ENCODE peak calls at places on chromosomes 2 and 18, in seven cellular contexts. One of them, this sample, is unnamed.

GRCh38 chr18:10481831-10482230 is 27.4 kb downstream of the APCDD1 start:
- DNase-seq in kidney epithelial cell: no peak
- DNase-seq in psoas muscle: no peak
- DNase-seq in cardiac fibroblast: no peak
- DNase-seq in lung: no peak
- DNase-seq in astrocyte of the spinal cord: no peak
- DNase-seq in epithelial cell of esophagus: no peak
- DNase-seq in this sample: no peak

GRCh38 chr2:30758315-30758714 is 48.9 kb downstream of the CAPN13 start:
- DNase-seq in epithelial cell of esophagus: no peak
- DNase-seq in kidney epithelial cell: no peak
- DNase-seq in cardiac fibroblast: no peak
- DNase-seq in psoas muscle: no peak
- DNase-seq in astrocyte of the spinal cord: no peak
- DNase-seq in lung: no peak
- DNase-seq in this sample: no peak

GRCh38 chr18:31486165-31486564 is 11.8 kb upstream of the DSG2 start:
- DNase-seq in psoas muscle: no peak
- DNase-seq in kidney epithelial cell: no peak
- DNase-seq in astrocyte of the spinal cord: no peak
- DNase-seq in lung: no peak
- DNase-seq in cardiac fibroblast: peak; percentile 32
- DNase-seq in epithelial cell of esophagus: peak; percentile 86
- DNase-seq in this sample: no peak

GRCh38 chr2:64865073-64865830 is 123.9 kb upstream of the SLC1A4 start:
- DNase-seq in astrocyte of the spinal cord: peak; percentile 51
- DNase-seq in cardiac fibroblast: peak; percentile 80
- DNase-seq in psoas muscle: peak; percentile 79
- DNase-seq in epithelial cell of esophagus: peak; percentile 76
- DNase-seq in lung: peak; percentile 60
- DNase-seq in kidney epithelial cell: no peak
- DNase-seq in this sample: peak; percentile 35

GRCh38 chr2:100391735-100392515 is 25.5 kb downstream of the CHST10 start:
- DNase-seq in cardiac fibroblast: no peak
- DNase-seq in lung: no peak
- DNase-seq in epithelial cell of esophagus: no peak
- DNase-seq in astrocyte of the spinal cord: no peak
- DNase-seq in psoas muscle: no peak
- DNase-seq in kidney epithelial cell: no peak
- DNase-seq in this sample: no peak

GRCh38 chr18:42574871-42575270 is 540.6 kb downstream of the RIT2 start:
- DNase-seq in astrocyte of the spinal cord: no peak
- DNase-seq in epithelial cell of esophagus: no peak
- DNase-seq in lung: no peak
- DNase-seq in kidney epithelial cell: no peak
- DNase-seq in psoas muscle: no peak
- DNase-seq in cardiac fibroblast: no peak
- DNase-seq in this sample: no peak

GRCh38 chr2:172806426-172807008 is 70.9 kb downstream of the RAPGEF4 start:
- DNase-seq in astrocyte of the spinal cord: peak; percentile 74
- DNase-seq in cardiac fibroblast: peak; percentile 79
- DNase-seq in epithelial cell of esophagus: peak; percentile 56
- DNase-seq in psoas muscle: no peak
- DNase-seq in lung: no peak
- DNase-seq in kidney epithelial cell: no peak
- DNase-seq in this sample: peak; percentile 77

GRCh38 chr2:120861576-120862191 is 126.0 kb downstream of the GLI2 start:
- DNase-seq in lung: no peak
- DNase-seq in astrocyte of the spinal cord: peak; percentile 56
- DNase-seq in cardiac fibroblast: no peak
- DNase-seq in psoas muscle: peak; percentile 6
- DNase-seq in epithelial cell of esophagus: no peak
- DNase-seq in kidney epithelial cell: no peak
- DNase-seq in this sample: peak; percentile 30

GRCh38 chr2:154067124-154067523 is 195.4 kb downstream of the GALNT13 start:
- DNase-seq in psoas muscle: no peak
- DNase-seq in epithelial cell of esophagus: no peak
- DNase-seq in lung: no peak
- DNase-seq in kidney epithelial cell: no peak
- DNase-seq in astrocyte of the spinal cord: no peak
- DNase-seq in cardiac fibroblast: no peak
- DNase-seq in this sample: no peak

GRCh38 chr18:48547456-48548403 is 8.9 kb downstream of the CTIF start:
- DNase-seq in epithelial cell of esophagus: peak; percentile 96
- DNase-seq in kidney epithelial cell: peak; percentile 83
- DNase-seq in astrocyte of the spinal cord: peak; percentile 77
- DNase-seq in psoas muscle: no peak
- DNase-seq in lung: no peak
- DNase-seq in cardiac fibroblast: peak; percentile 65
- DNase-seq in this sample: peak; percentile 83

GRCh38 chr2:120736955-120737801 is 1.5 kb downstream of the GLI2 start:
- DNase-seq in cardiac fibroblast: peak; percentile 92
- DNase-seq in epithelial cell of esophagus: peak; percentile 28
- DNase-seq in psoas muscle: peak; percentile 64
- DNase-seq in lung: peak; percentile 30
- DNase-seq in astrocyte of the spinal cord: peak; percentile 89
- DNase-seq in kidney epithelial cell: no peak
- DNase-seq in this sample: peak; percentile 87

GRCh38 chr2:240687045-240687740 is 4.5 kb upstream of the AQP12A start:
- DNase-seq in cardiac fibroblast: no peak
- DNase-seq in lung: no peak
- DNase-seq in astrocyte of the spinal cord: no peak
- DNase-seq in epithelial cell of esophagus: no peak
- DNase-seq in kidney epithelial cell: no peak
- DNase-seq in psoas muscle: no peak
- DNase-seq in this sample: no peak

GRCh38 chr2:70552501-70553333 is 909 bp downstream of the TGFA start:
- DNase-seq in kidney epithelial cell: no peak
- DNase-seq in epithelial cell of esophagus: peak; percentile 71
- DNase-seq in psoas muscle: no peak
- DNase-seq in astrocyte of the spinal cord: no peak
- DNase-seq in lung: no peak
- DNase-seq in cardiac fibroblast: no peak
- DNase-seq in this sample: no peak

GRCh38 chr18:9810994-9811393 is 74.8 kb upstream of the TXNDC2 start:
- DNase-seq in lung: no peak
- DNase-seq in cardiac fibroblast: no peak
- DNase-seq in epithelial cell of esophagus: no peak
- DNase-seq in astrocyte of the spinal cord: no peak
- DNase-seq in psoas muscle: peak; percentile 67
- DNase-seq in kidney epithelial cell: no peak
- DNase-seq in this sample: no peak

GRCh38 chr18:77777126-77777525 is 527.5 kb downstream of the GALR1 start:
- DNase-seq in astrocyte of the spinal cord: no peak
- DNase-seq in kidney epithelial cell: no peak
- DNase-seq in lung: no peak
- DNase-seq in psoas muscle: no peak
- DNase-seq in epithelial cell of esophagus: no peak
- DNase-seq in cardiac fibroblast: no peak
- DNase-seq in this sample: no peak

GRCh38 chr2:145743016-145743415 is 1223.1 kb upstream of the ZEB2 start:
- DNase-seq in kidney epithelial cell: no peak
- DNase-seq in lung: no peak
- DNase-seq in epithelial cell of esophagus: no peak
- DNase-seq in psoas muscle: no peak
- DNase-seq in astrocyte of the spinal cord: no peak
- DNase-seq in cardiac fibroblast: no peak
- DNase-seq in this sample: no peak

GRCh38 chr2:120878970-120879369 is 143.3 kb downstream of the GLI2 start:
- DNase-seq in cardiac fibroblast: peak; percentile 50
- DNase-seq in kidney epithelial cell: no peak
- DNase-seq in lung: no peak
- DNase-seq in epithelial cell of esophagus: no peak
- DNase-seq in psoas muscle: peak; percentile 50
- DNase-seq in astrocyte of the spinal cord: no peak
- DNase-seq in this sample: no peak

GRCh38 chr2:6444529-6444928 is 421.2 kb downstream of the CMPK2 start:
- DNase-seq in cardiac fibroblast: no peak
- DNase-seq in psoas muscle: no peak
- DNase-seq in epithelial cell of esophagus: no peak
- DNase-seq in kidney epithelial cell: no peak
- DNase-seq in astrocyte of the spinal cord: no peak
- DNase-seq in lung: no peak
- DNase-seq in this sample: no peak

GRCh38 chr2:73103018-73103542 is 9.7 kb downstream of the RAB11FIP5 start:
- DNase-seq in lung: no peak
- DNase-seq in epithelial cell of esophagus: no peak
- DNase-seq in cardiac fibroblast: no peak
- DNase-seq in kidney epithelial cell: no peak
- DNase-seq in psoas muscle: no peak
- DNase-seq in astrocyte of the spinal cord: no peak
- DNase-seq in this sample: no peak

GRCh38 chr18:46174317-46175039 is 70.3 kb downstream of the HAUS1 start:
- DNase-seq in cardiac fibroblast: peak; percentile 39
- DNase-seq in epithelial cell of esophagus: peak; percentile 67
- DNase-seq in lung: no peak
- DNase-seq in psoas muscle: peak; percentile 85
- DNase-seq in astrocyte of the spinal cord: peak; percentile 41
- DNase-seq in kidney epithelial cell: no peak
- DNase-seq in this sample: peak; percentile 61

GRCh38 chr2:143157001-143157798 is 28.0 kb downstream of the ARHGAP15 start:
- DNase-seq in lung: no peak
- DNase-seq in epithelial cell of esophagus: no peak
- DNase-seq in cardiac fibroblast: no peak
- DNase-seq in kidney epithelial cell: no peak
- DNase-seq in psoas muscle: no peak
- DNase-seq in astrocyte of the spinal cord: no peak
- DNase-seq in this sample: no peak

GRCh38 chr2:143158500-143159262 is 29.5 kb downstream of the ARHGAP15 start:
- DNase-seq in psoas muscle: no peak
- DNase-seq in astrocyte of the spinal cord: no peak
- DNase-seq in epithelial cell of esophagus: no peak
- DNase-seq in lung: no peak
- DNase-seq in cardiac fibroblast: no peak
- DNase-seq in kidney epithelial cell: no peak
- DNase-seq in this sample: no peak

GRCh38 chr2:143161982-143162837 is 33.0 kb downstream of the ARHGAP15 start:
- DNase-seq in astrocyte of the spinal cord: peak; percentile 45
- DNase-seq in cardiac fibroblast: peak; percentile 58
- DNase-seq in epithelial cell of esophagus: peak; percentile 61
- DNase-seq in lung: no peak
- DNase-seq in kidney epithelial cell: peak; percentile 21
- DNase-seq in psoas muscle: no peak
- DNase-seq in this sample: peak; percentile 76

GRCh38 chr2:143160732-143161707 is 31.8 kb downstream of the ARHGAP15 start:
- DNase-seq in lung: no peak
- DNase-seq in epithelial cell of esophagus: no peak
- DNase-seq in cardiac fibroblast: no peak
- DNase-seq in psoas muscle: no peak
- DNase-seq in kidney epithelial cell: no peak
- DNase-seq in astrocyte of the spinal cord: no peak
- DNase-seq in this sample: no peak

GRCh38 chr2:143158098-143158497 is 28.9 kb downstream of the ARHGAP15 start:
- DNase-seq in astrocyte of the spinal cord: no peak
- DNase-seq in epithelial cell of esophagus: no peak
- DNase-seq in cardiac fibroblast: no peak
- DNase-seq in psoas muscle: no peak
- DNase-seq in kidney epithelial cell: no peak
- DNase-seq in lung: no peak
- DNase-seq in this sample: no peak
- H3K4me3 ChIP-seq in astrocyte of the spinal cord: no peak overlapping the region
- H3K4me3 ChIP-seq in epithelial cell of esophagus: no peak overlapping the region
- H3K4me3 ChIP-seq in cardiac fibroblast: no peak overlapping the region
- H3K4me3 ChIP-seq in psoas muscle: no peak overlapping the region
- H3K4me3 ChIP-seq in kidney epithelial cell: no peak overlapping the region
- H3K4me3 ChIP-seq in lung: no peak overlapping the region
- H3K4me3 ChIP-seq in this sample: no peak overlapping the region

DNA sequence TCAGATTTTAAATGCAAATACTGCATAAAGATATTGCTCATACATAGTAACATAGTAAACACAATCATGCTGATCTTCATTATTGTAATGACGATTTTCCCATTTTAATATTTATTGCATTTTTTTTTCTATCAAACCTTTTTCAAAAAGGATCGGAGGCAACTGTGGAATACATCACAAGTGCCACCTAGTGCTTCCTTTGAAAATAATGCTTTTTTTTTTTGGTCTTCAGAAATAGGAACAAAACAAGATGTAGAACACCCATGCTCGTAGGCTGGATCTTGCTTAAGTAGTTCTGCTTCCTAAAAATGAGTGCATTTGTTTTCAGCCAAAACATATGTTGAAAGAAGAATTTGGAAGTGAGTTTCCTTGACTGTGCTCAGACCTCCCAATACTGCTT is 35.7 kb upstream of the GPR155 start:
- DNase-seq in psoas muscle: no peak
- DNase-seq in epithelial cell of esophagus: no peak
- DNase-seq in kidney epithelial cell: no peak
- DNase-seq in astrocyte of the spinal cord: no peak
- DNase-seq in lung: no peak
- DNase-seq in cardiac fibroblast: peak; percentile 25
- DNase-seq in this sample: peak; percentile 44
- TF ChIP-seq CTCF in psoas muscle: peak; percentile 20
- TF ChIP-seq CTCF in epithelial cell of esophagus: peak; percentile 21
- TF ChIP-seq CTCF in kidney epithelial cell: peak; percentile 20
- TF ChIP-seq CTCF in astrocyte of the spinal cord: peak; percentile 11
- TF ChIP-seq CTCF in lung: peak; percentile 3
- TF ChIP-seq CTCF in cardiac fibroblast: peak; percentile 16
- TF ChIP-seq CTCF in this sample: peak; percentile 46

DNA sequence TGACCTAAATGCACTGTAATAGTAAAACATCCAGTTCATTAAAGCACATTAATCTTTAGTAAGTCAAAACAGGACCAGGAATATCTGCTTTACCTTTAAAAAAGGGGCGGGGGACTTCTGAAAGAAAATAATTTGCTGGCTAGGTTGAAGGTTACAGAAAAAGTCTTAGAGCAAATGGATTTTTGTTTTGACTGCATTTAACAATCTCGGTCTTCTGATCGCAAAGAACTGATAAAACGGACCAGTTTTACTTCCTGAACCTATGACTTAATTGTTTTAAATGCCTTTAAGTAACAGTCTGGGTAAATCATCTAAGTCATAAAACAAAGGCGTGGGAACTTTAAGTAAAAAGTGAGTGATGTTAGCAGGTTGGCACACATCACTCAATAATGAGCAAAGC is 783 bp downstream of the BUB1 start:
- DNase-seq in psoas muscle: no peak
- DNase-seq in astrocyte of the spinal cord: no peak
- DNase-seq in kidney epithelial cell: no peak
- DNase-seq in epithelial cell of esophagus: no peak
- DNase-seq in lung: no peak
- DNase-seq in cardiac fibroblast: no peak
- DNase-seq in this sample: no peak
- H3K4me3 ChIP-seq in psoas muscle: no peak overlapping the region
- H3K4me3 ChIP-seq in astrocyte of the spinal cord: peak overlapping the region; percentile 88
- H3K4me3 ChIP-seq in kidney epithelial cell: peak overlapping the region; percentile 91
- H3K4me3 ChIP-seq in epithelial cell of esophagus: peak overlapping the region; percentile 96
- H3K4me3 ChIP-seq in lung: no peak overlapping the region
- H3K4me3 ChIP-seq in cardiac fibroblast: peak overlapping the region; percentile 75
- H3K4me3 ChIP-seq in this sample: peak overlapping the region; percentile 76

DNA sequence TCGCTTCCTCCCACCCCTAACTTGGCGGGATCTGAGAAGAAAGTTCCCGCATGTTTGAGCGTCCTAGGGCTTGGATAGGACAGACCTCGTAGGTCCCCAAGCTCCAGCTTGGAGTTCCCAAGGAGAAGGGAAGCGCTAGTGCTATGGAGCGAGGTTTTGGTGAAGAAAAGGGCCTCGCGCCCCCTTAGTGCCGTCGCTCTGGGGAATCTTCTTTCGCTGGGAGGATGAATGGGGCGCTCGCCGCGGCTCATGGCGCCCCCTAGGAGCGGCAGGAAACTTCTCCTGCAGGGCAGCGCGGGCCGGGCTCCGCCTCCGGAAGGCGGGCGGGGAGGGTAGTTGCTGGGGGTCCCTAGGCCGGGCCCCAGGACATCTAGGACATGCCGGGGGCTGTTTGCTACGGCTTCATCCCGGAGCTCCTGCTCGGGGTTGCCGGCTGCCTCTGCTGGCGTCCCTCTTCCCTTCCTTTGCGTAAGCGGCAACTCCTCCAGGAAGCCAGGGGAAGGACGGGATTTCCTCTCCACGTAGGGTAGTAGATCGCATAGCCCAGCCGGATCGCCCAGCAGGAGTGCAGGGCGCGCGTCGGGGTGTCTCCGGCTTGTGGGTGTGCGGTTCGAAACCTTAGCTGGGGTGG is 11.9 kb upstream of the SKOR2 start:
- DNase-seq in cardiac fibroblast: no peak
- DNase-seq in astrocyte of the spinal cord: no peak
- DNase-seq in lung: no peak
- DNase-seq in kidney epithelial cell: no peak
- DNase-seq in epithelial cell of esophagus: no peak
- DNase-seq in psoas muscle: no peak
- DNase-seq in this sample: no peak
- TF ChIP-seq CTCF in cardiac fibroblast: peak; percentile 30
- TF ChIP-seq CTCF in astrocyte of the spinal cord: peak; percentile 41
- TF ChIP-seq CTCF in lung: no peak
- TF ChIP-seq CTCF in kidney epithelial cell: peak; percentile 6
- TF ChIP-seq CTCF in epithelial cell of esophagus: no peak
- TF ChIP-seq CTCF in psoas muscle: no peak
- TF ChIP-seq CTCF in this sample: no peak